ENCODE peak calls at places on chromosomes 7 and 10, in five cellular contexts. M, S, Z, P and K are unnamed samples.

GRCh38 chr7:43248553-43248952 is 136.1 kb downstream of the HECW1 start:
- DNase-seq in P (no peak), Z (no peak), S (no peak), M (no peak), K (no peak)

GRCh38 chr10:80104066-80104926 is 25.8 kb downstream of the TMEM254 start:
- DNase-seq in M (no peak), S (no peak), P (no peak), Z (no peak), K (peak; percentile 32)

GRCh38 chr7:117458977-117459583 is 20.7 kb upstream of the CFTR start:
- DNase-seq in S (no peak), M (no peak), P (no peak), Z (no peak), K (no peak)

GRCh38 chr7:158366916-158367633 is 220.5 kb downstream of the PTPRN2 start:
- DNase-seq in S (no peak), M (no peak), P (no peak), Z (no peak), K (no peak)

GRCh38 chr10:17075510-17075909 is 54.1 kb downstream of the CUBN start:
- DNase-seq in M (no peak), Z (no peak), P (no peak), S (no peak), K (no peak)

GRCh38 chr7:107111196-107111595 is 57.6 kb upstream of the HBP1 start:
- DNase-seq in S (no peak), P (no peak), Z (no peak), M (no peak), K (no peak)

GRCh38 chr10:1687190-1687589 is 50.1 kb downstream of the ADARB2 start:
- DNase-seq in Z (no peak), M (no peak), P (no peak), S (no peak), K (no peak)

GRCh38 chr10:110527731-110528171 is 30.0 kb downstream of the DUSP5 start:
- DNase-seq in S (no peak), Z (no peak), P (no peak), M (no peak), K (no peak)

GRCh38 chr10:97991875-97992274 is 38.5 kb downstream of the CRTAC1 start:
- DNase-seq in P (no peak), Z (no peak), S (peak; percentile 21), M (no peak), K (no peak)

GRCh38 chr10:131926253-131926652 is 25.4 kb downstream of the PPP2R2D start:
- DNase-seq in S (no peak), M (no peak), P (no peak), Z (no peak), K (no peak)

GRCh38 chr7:1461640-1462375 is 2.5 kb upstream of the MICALL2 start:
- DNase-seq in P (no peak), M (no peak), Z (no peak), S (peak; percentile 68), K (no peak)

GRCh38 chr7:20075992-20076813 is 141.0 kb downstream of the MACC1 start:
- DNase-seq in Z (no peak), P (no peak), S (no peak), M (no peak), K (no peak)

GRCh38 chr7:12221414-12221813 is 10.3 kb downstream of the TMEM106B start:
- DNase-seq in S (no peak), Z (no peak), P (no peak), M (no peak), K (no peak)

GRCh38 chr7:5396999-5397656 is 26.5 kb downstream of the TNRC18 start:
- DNase-seq in S (peak; percentile 99), M (peak; percentile 53), Z (peak; percentile 77), P (peak; percentile 88), K (peak; percentile 86)

GRCh38 chr7:121395494-121395960 is 581 bp downstream of the FAM3C start:
- DNase-seq in S (peak; percentile 17), Z (peak; percentile 8), P (peak; percentile 51), M (no peak), K (peak; percentile 37)

GRCh38 chr10:79344502-79345195 is 2.6 kb upstream of the PPIF start:
- DNase-seq in M (no peak), S (no peak), P (no peak), Z (no peak), K (peak; percentile 92)

GRCh38 chr10:119595715-119596515 is 849 bp downstream of the TIAL1 start:
- DNase-seq in Z (no peak), P (peak; percentile 64), M (peak; percentile 66), S (no peak), K (peak; percentile 27)

GRCh38 chr7:138929969-138930368 is 51.2 kb downstream of the KIAA1549 start:
- DNase-seq in M (no peak), Z (no peak), P (no peak), S (no peak), K (no peak)